ENCODE peak calls at places on chromosome 19, in eight cellular contexts. M, L, P, X, W, V, B and Y are unnamed samples.

GRCh38 chr19:38952395-38953165 is 21.8 kb downstream of the MRPS12 start:
- DNase-seq in M (peak; percentile 69), L (no peak), P (no peak), X (no peak), W (peak; percentile 39), V (no peak), B (peak; percentile 36), Y (no peak)

GRCh38 chr19:49409441-49410029 is 13.7 kb downstream of the PTH2 start:
- DNase-seq in M (no peak), L (no peak), P (no peak), X (no peak), W (no peak), V (no peak), B (peak; percentile 24), Y (no peak)

GRCh38 chr19:36026091-36026876 is 6.4 kb downstream of the CLIP3 start:
- DNase-seq in M (no peak), L (no peak), P (no peak), X (no peak), W (no peak), V (no peak), B (no peak), Y (peak; percentile 30)

GRCh38 chr19:19410553-19411550 is 5.4 kb downstream of the GATAD2A start:
- DNase-seq in M (no peak), L (no peak), P (no peak), X (no peak), W (peak; percentile 20), V (no peak), B (no peak), Y (no peak)

GRCh38 chr19:4379383-4380253 is 20.7 kb downstream of the SH3GL1 start:
- DNase-seq in M (peak; percentile 92), L (no peak), P (no peak), X (no peak), W (peak; percentile 27), V (no peak), B (peak; percentile 22), Y (peak; percentile 48)

GRCh38 chr19:43432866-43433673 is 18.4 kb downstream of the TEX101 start:
- DNase-seq in M (peak; percentile 55), L (no peak), P (no peak), X (peak; percentile 51), W (peak; percentile 66), V (peak; percentile 61), B (peak; percentile 73), Y (peak; percentile 43)

GRCh38 chr19:32814624-32815023 is 54.9 kb downstream of the SLC7A9 start:
- DNase-seq in M (no peak), L (no peak), P (no peak), X (no peak), W (no peak), V (no peak), B (no peak), Y (no peak)

GRCh38 chr19:588093-588742 is 1.5 kb upstream of the HCN2 start:
- DNase-seq in M (peak; percentile 91), L (no peak), P (no peak), X (peak; percentile 37), W (peak; percentile 37), V (no peak), B (peak; percentile 49), Y (peak; percentile 77)

DNA sequence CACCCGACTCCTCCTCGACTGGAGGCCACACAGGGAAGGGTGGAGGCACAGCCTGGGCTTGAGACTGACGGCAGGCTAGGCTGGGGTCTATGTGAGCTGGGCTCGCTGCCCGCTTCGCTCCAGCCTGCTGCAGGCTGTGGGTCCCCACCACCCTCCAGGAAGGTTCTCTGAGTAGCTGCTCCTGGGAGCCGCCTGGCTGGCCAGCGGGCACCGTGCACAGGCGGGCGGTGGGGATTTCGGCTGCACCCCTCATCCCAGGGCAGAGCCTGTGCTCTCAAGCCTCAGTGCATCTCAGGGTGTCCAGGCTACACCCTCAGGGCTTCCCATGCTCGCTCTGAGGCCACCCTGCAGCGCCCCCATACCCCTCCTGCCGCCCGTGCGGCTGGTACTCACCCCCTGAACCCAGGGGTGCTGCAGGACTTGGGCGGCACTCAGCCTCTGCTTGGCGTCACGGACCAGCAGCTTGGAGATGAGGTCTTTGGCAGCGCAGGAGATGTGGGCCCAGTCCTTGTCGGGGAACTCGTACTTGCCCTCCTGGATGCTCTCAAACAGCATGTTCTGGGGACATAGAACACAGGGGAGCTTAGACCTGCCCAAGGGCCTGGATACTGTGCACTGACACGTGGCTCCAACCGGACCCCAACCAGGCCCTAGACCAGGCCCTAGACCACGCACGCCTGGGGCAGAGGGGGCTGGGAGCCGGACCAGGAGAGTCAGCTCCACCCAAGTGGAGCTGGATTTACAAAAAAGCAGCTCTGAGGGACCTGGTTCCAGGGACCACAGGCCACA is 10.2 kb downstream of the MKNK2 start:
- DNase-seq in M (no peak), L (no peak), P (peak; percentile 41), X (no peak), W (no peak), V (no peak), B (no peak), Y (no peak)
- H3K4me1 ChIP-seq in M (no peaks in the 10 kb centered on the region), L (peaks cover 79% of the 10 kb centered on the region), P (peaks cover 14% of the 10 kb centered on the region), X (peaks cover 44% of the 10 kb centered on the region), W (peaks cover 51% of the 10 kb centered on the region), V (no peaks in the 10 kb centered on the region), B (peaks cover 45% of the 10 kb centered on the region), Y (peaks cover 8% of the 10 kb centered on the region)

GRCh38 chr19:40810160-40810559 is 11.2 kb downstream of the EGLN2 start:
- DNase-seq in M (no peak), L (no peak), P (no peak), X (no peak), W (no peak), V (no peak), B (no peak), Y (no peak)
- H3K4me1 ChIP-seq in M (no peaks in the 10 kb centered on the region), L (peaks cover 79% of the 10 kb centered on the region), P (peaks cover 26% of the 10 kb centered on the region), X (peaks cover 58% of the 10 kb centered on the region), W (peaks cover 49% of the 10 kb centered on the region), V (no peaks in the 10 kb centered on the region), B (peaks cover 47% of the 10 kb centered on the region), Y (peaks cover 15% of the 10 kb centered on the region)

GRCh38 chr19:48370955-48371354 is 6.8 kb downstream of the SYNGR4 start:
- DNase-seq in M (no peak), L (no peak), P (no peak), X (no peak), W (no peak), V (no peak), B (no peak), Y (no peak)
- H3K4me1 ChIP-seq in M (peaks cover 11% of the 10 kb centered on the region), L (no peaks in the 10 kb centered on the region), P (no peaks in the 10 kb centered on the region), X (no peaks in the 10 kb centered on the region), W (no peaks in the 10 kb centered on the region), V (no peaks in the 10 kb centered on the region), B (no peaks in the 10 kb centered on the region), Y (no peaks in the 10 kb centered on the region)

GRCh38 chr19:15199219-15199651 is 1.6 kb downstream of the NOTCH3 start:
- DNase-seq in M (no peak), L (no peak), P (no peak), X (no peak), W (no peak), V (no peak), B (no peak), Y (no peak)
- H3K4me1 ChIP-seq in M (peaks cover 18% of the 10 kb centered on the region), L (peaks cover 72% of the 10 kb centered on the region), P (no peaks in the 10 kb centered on the region), X (peaks cover 11% of the 10 kb centered on the region), W (peaks cover 8% of the 10 kb centered on the region), V (no peaks in the 10 kb centered on the region), B (no peaks in the 10 kb centered on the region), Y (no peaks in the 10 kb centered on the region)

GRCh38 chr19:55389386-55390317 is 3.9 kb downstream of the RPL28 start:
- DNase-seq in M (no peak), L (no peak), P (no peak), X (no peak), W (no peak), V (no peak), B (no peak), Y (peak; percentile 38)

GRCh38 chr19:55391191-55391670 is 5.5 kb downstream of the RPL28 start:
- DNase-seq in M (no peak), L (no peak), P (no peak), X (no peak), W (no peak), V (no peak), B (no peak), Y (peak; percentile 42)

GRCh38 chr19:55391702-55392615 is 6.2 kb downstream of the RPL28 start:
- DNase-seq in M (no peak), L (no peak), P (no peak), X (no peak), W (no peak), V (no peak), B (no peak), Y (peak; percentile 14)

GRCh38 chr19:55392820-55393219 is 7.1 kb downstream of the RPL28 start:
- DNase-seq in M (no peak), L (no peak), P (no peak), X (no peak), W (no peak), V (no peak), B (no peak), Y (no peak)

DNA sequence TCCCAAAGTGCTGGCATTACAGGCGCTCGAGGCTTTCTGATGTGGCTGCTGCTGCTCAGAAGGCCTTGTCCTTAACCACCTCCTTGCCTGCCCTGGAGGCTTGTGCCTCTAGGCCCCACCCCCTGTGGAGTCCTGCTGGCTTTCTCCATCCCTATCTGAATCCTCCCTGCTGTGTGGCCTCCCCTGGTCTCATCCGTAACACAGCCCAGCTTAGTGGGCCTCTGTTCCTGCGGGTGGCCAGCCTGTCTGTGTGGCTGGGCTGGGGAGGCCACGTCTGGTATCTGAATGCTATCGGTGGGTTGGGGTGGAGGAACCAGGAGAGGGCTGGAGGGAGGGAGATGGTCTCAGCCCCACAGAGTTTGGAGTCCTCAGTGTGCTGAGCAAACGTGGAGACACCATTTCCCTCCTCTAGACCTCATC is 4.7 kb downstream of the RPL28 start:
- DNase-seq in M (no peak), L (no peak), P (no peak), X (no peak), W (no peak), V (no peak), B (no peak), Y (no peak)
- H3K4me1 ChIP-seq in M (peaks cover 17% of the 10 kb centered on the region), L (peaks cover 66% of the 10 kb centered on the region), P (peaks cover 19% of the 10 kb centered on the region), X (peaks cover 31% of the 10 kb centered on the region), W (peaks cover 35% of the 10 kb centered on the region), V (no peaks in the 10 kb centered on the region), B (peaks cover 30% of the 10 kb centered on the region), Y (peaks cover 12% of the 10 kb centered on the region)

DNA sequence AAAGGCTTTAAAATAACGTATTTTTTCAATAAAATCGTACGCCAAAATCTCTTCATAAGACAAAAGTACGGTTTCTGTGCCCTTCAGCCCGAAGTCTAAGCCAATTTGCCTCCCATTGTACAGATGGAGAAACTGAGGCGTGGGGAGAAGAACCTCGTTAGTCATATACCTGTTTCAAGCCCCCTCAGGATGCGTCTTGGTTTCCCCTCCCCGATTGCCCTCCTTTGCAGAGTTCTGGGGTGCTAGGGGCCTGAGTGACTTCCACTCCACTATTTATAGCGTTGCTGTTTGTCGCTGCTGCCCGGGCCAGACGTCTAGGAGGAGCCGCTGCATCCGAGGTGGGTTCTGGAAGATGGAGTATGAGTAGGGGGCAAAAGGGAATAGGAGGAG is 2.3 kb upstream of the LTBP4 start:
- DNase-seq in M (no peak), L (no peak), P (peak; percentile 43), X (no peak), W (no peak), V (no peak), B (no peak), Y (peak; percentile 60)
- H3K4me1 ChIP-seq in M (peaks cover 31% of the 10 kb centered on the region), L (peaks cover 81% of the 10 kb centered on the region), P (peaks cover 4% of the 10 kb centered on the region), X (peaks cover 62% of the 10 kb centered on the region), W (peaks cover 78% of the 10 kb centered on the region), V (no peaks in the 10 kb centered on the region), B (peaks cover 50% of the 10 kb centered on the region), Y (peaks cover 4% of the 10 kb centered on the region)

GRCh38 chr19:5628470-5628869 is 5.6 kb downstream of the SAFB start:
- DNase-seq in M (no peak), L (no peak), P (no peak), X (no peak), W (no peak), V (no peak), B (no peak), Y (no peak)
- H3K4me1 ChIP-seq in M (peaks cover 7% of the 10 kb centered on the region), L (peaks cover 97% of the 10 kb centered on the region), P (peaks cover 27% of the 10 kb centered on the region), X (peaks cover 59% of the 10 kb centered on the region), W (peaks cover 82% of the 10 kb centered on the region), V (no peaks in the 10 kb centered on the region), B (peaks cover 65% of the 10 kb centered on the region), Y (peaks cover 23% of the 10 kb centered on the region)

GRCh38 chr19:29672319-29672932 is 7.2 kb downstream of the PLEKHF1 start:
- DNase-seq in M (no peak), L (no peak), P (no peak), X (no peak), W (no peak), V (no peak), B (peak; percentile 36), Y (no peak)
- H3K4me1 ChIP-seq in M (no peaks in the 10 kb centered on the region), L (peaks cover 100% of the 10 kb centered on the region), P (no peaks in the 10 kb centered on the region), X (peaks cover 84% of the 10 kb centered on the region), W (peaks cover 100% of the 10 kb centered on the region), V (no peaks in the 10 kb centered on the region), B (peaks cover 98% of the 10 kb centered on the region), Y (peaks cover 16% of the 10 kb centered on the region)